ENCODE peak calls at places on chromosomes 13 and 19, in four cellular contexts. F is kidney epithelial cell; H is activated naive CD8-positive, alpha-beta T cell treated with anti-CD3 and anti-CD28 coated beads, Interleukin-2, amount 50 U/mL, for 16 hours; Q is germinal center. M is an unnamed sample.
A peak's percentile ranks its signal among the peaks of the same experiment; 100 is the strongest.

GRCh38 chr13:110055089-110055488 is 251.9 kb downstream of the COL4A1 start:
- DNase-seq in H (no peak), F (no peak), Q (no peak), M (no peak)

GRCh38 chr19:11949201-11949600 is 15.6 kb upstream of the ZNF763 start:
- DNase-seq in H (no peak), F (no peak), Q (no peak), M (no peak)

GRCh38 chr19:44684892-44685847 is 13.8 kb upstream of the CEACAM16 start:
- DNase-seq in H (no peak), Q (no peak), F (peak; percentile 63), M (no peak)

GRCh38 chr13:36879218-36879938 is 40.7 kb downstream of the SMAD9 start:
- DNase-seq in Q (no peak), H (no peak), F (no peak), M (no peak)

GRCh38 chr13:114148521-114148855 is 16.1 kb upstream of the RASA3 start:
- DNase-seq in Q (no peak), H (peak; percentile 54), F (no peak), M (peak; percentile 70)

GRCh38 chr19:55546822-55547614 is 1.7 kb upstream of the SBK3 start:
- DNase-seq in F (no peak), Q (no peak), H (no peak), M (no peak)

GRCh38 chr13:80116107-80116506 is 224.8 kb downstream of the SPRY2 start:
- DNase-seq in Q (no peak), H (no peak), F (no peak), M (no peak)

GRCh38 chr13:110045919-110046318 is 259.5 kb upstream of the IRS2 start:
- DNase-seq in F (no peak), H (no peak), Q (no peak), M (no peak)

GRCh38 chr13:25922373-25922772 is 129.4 kb downstream of the SHISA2 start:
- DNase-seq in F (no peak), Q (no peak), H (no peak), M (no peak)

GRCh38 chr19:47564081-47564480 is 8.9 kb downstream of the ZNF541 start:
- DNase-seq in Q (no peak), H (no peak), F (no peak), M (no peak)

GRCh38 chr13:29749401-29750177 is 100.8 kb downstream of the UBL3 start:
- DNase-seq in H (no peak), F (no peak), Q (no peak), M (no peak)

GRCh38 chr19:46959962-46960556 is 59.6 kb upstream of the NPAS1 start:
- DNase-seq in Q (no peak), F (no peak), H (no peak), M (no peak)

GRCh38 chr13:29877456-29878096 is 27.2 kb upstream of the UBL3 start:
- DNase-seq in Q (no peak), F (no peak), H (no peak), M (no peak)

GRCh38 chr19:6402834-6403608 is 10.1 kb upstream of the GTF2F1 start:
- DNase-seq in H (no peak), Q (no peak), F (peak; percentile 12), M (no peak)

GRCh38 chr13:106491928-106492327 is 43.5 kb downstream of the EFNB2 start:
- DNase-seq in H (no peak), Q (no peak), F (no peak), M (no peak)

GRCh38 chr19:5627395-5627904 is 4.6 kb downstream of the SAFB start:
- DNase-seq in F (peak; percentile 5), H (no peak), Q (peak; percentile 74), M (peak; percentile 66)

GRCh38 chr13:24692541-24692940 is 12.3 kb downstream of the ATP12A start:
- DNase-seq in Q (no peak), H (no peak), F (no peak), M (no peak)

GRCh38 chr13:84126671-84127171 is 244.4 kb upstream of the SLITRK1 start:
- DNase-seq in Q (no peak), H (no peak), F (no peak), M (no peak)

GRCh38 chr19:50510700-50511068 is 307 bp downstream of the JOSD2 start:
- DNase-seq in Q (no peak), H (no peak), F (no peak), M (no peak)

GRCh38 chr19:18419699-18420460 is 682 bp downstream of the SSBP4 start:
- DNase-seq in H (no peak), Q (peak; percentile 72), F (no peak), M (no peak)

GRCh38 chr19:52602931-52603330 is 32.8 kb downstream of the ZNF701 start:
- DNase-seq in H (no peak), F (no peak), Q (no peak), M (no peak)

GRCh38 chr19:44367024-44367423 is 10.5 kb upstream of the ZNF112 start:
- DNase-seq in Q (no peak), F (no peak), H (no peak), M (no peak)

GRCh38 chr13:38763446-38764381 is 76.8 kb downstream of the FREM2 start:
- DNase-seq in H (no peak), F (peak; percentile 5), Q (no peak), M (peak; percentile 13)

GRCh38 chr13:41802033-41802683 is 158.8 kb downstream of the VWA8 start:
- DNase-seq in Q (no peak), H (no peak), F (no peak), M (no peak)

GRCh38 chr13:23558675-23559536 is 11.3 kb upstream of the TNFRSF19 start:
- DNase-seq in H (no peak), Q (no peak), F (no peak), M (no peak)